ENCODE peak calls at places on chromosomes 5 and 9, in seven cellular contexts. One of them, this sample, is unnamed. For H3K36me3, the result is how much of the 10 kb centered on the place peaks cover.

GRCh38 chr5:24363789-24364534 is 280.8 kb downstream of the CDH10 start:
- DNase-seq in prostate gland: no peak
- DNase-seq in body of pancreas: no peak
- DNase-seq in esophagus squamous epithelium: no peak
- DNase-seq in adrenal gland: no peak
- DNase-seq in transverse colon: no peak
- DNase-seq in upper lobe of left lung: no peak
- DNase-seq in this sample: no peak

GRCh38 chr5:95644351-95645042 is 2.1 kb upstream of the RFESD start:
- DNase-seq in prostate gland: peak
- DNase-seq in body of pancreas: peak
- DNase-seq in esophagus squamous epithelium: no peak
- DNase-seq in adrenal gland: peak
- DNase-seq in transverse colon: peak
- DNase-seq in upper lobe of left lung: no peak
- DNase-seq in this sample: peak

GRCh38 chr5:111783537-111783936 is 26.5 kb upstream of the NREP start:
- DNase-seq in prostate gland: no peak
- DNase-seq in body of pancreas: no peak
- DNase-seq in esophagus squamous epithelium: no peak
- DNase-seq in adrenal gland: no peak
- DNase-seq in transverse colon: no peak
- DNase-seq in upper lobe of left lung: no peak
- DNase-seq in this sample: no peak

GRCh38 chr5:37212096-37212495 is 37.1 kb downstream of the CPLANE1 start:
- DNase-seq in prostate gland: no peak
- DNase-seq in body of pancreas: no peak
- DNase-seq in esophagus squamous epithelium: no peak
- DNase-seq in adrenal gland: no peak
- DNase-seq in transverse colon: no peak
- DNase-seq in upper lobe of left lung: no peak
- DNase-seq in this sample: no peak

GRCh38 chr9:20030671-20031070 is 241.8 kb upstream of the SLC24A2 start:
- DNase-seq in prostate gland: no peak
- DNase-seq in body of pancreas: no peak
- DNase-seq in esophagus squamous epithelium: no peak
- DNase-seq in adrenal gland: no peak
- DNase-seq in transverse colon: no peak
- DNase-seq in upper lobe of left lung: no peak
- DNase-seq in this sample: no peak

GRCh38 chr9:71962328-71962727 is 50.9 kb downstream of the C9orf85 start:
- DNase-seq in prostate gland: no peak
- DNase-seq in body of pancreas: no peak
- DNase-seq in esophagus squamous epithelium: no peak
- DNase-seq in adrenal gland: no peak
- DNase-seq in transverse colon: no peak
- DNase-seq in upper lobe of left lung: no peak
- DNase-seq in this sample: no peak

GRCh38 chr9:117414220-117414905 is 494 bp downstream of the ASTN2 start:
- DNase-seq in prostate gland: peak
- DNase-seq in body of pancreas: peak
- DNase-seq in esophagus squamous epithelium: no peak
- DNase-seq in adrenal gland: peak
- DNase-seq in transverse colon: no peak
- DNase-seq in upper lobe of left lung: peak
- DNase-seq in this sample: no peak

GRCh38 chr5:14676320-14676719 is 11.8 kb downstream of the OTULIN start:
- DNase-seq in prostate gland: no peak
- DNase-seq in body of pancreas: peak
- DNase-seq in esophagus squamous epithelium: no peak
- DNase-seq in adrenal gland: peak
- DNase-seq in transverse colon: no peak
- DNase-seq in upper lobe of left lung: no peak
- DNase-seq in this sample: no peak

GRCh38 chr9:104586496-104587180 is 12.6 kb downstream of the OR13C5 start:
- DNase-seq in prostate gland: no peak
- DNase-seq in body of pancreas: no peak
- DNase-seq in esophagus squamous epithelium: no peak
- DNase-seq in adrenal gland: no peak
- DNase-seq in transverse colon: no peak
- DNase-seq in upper lobe of left lung: no peak
- DNase-seq in this sample: no peak

GRCh38 chr5:107431998-107432397 is 238.7 kb downstream of the EFNA5 start:
- DNase-seq in prostate gland: no peak
- DNase-seq in body of pancreas: no peak
- DNase-seq in esophagus squamous epithelium: no peak
- DNase-seq in adrenal gland: no peak
- DNase-seq in transverse colon: no peak
- DNase-seq in upper lobe of left lung: no peak
- DNase-seq in this sample: no peak

GRCh38 chr9:120735415-120736126 is 21.3 kb upstream of the MEGF9 start:
- DNase-seq in prostate gland: no peak
- DNase-seq in body of pancreas: no peak
- DNase-seq in esophagus squamous epithelium: no peak
- DNase-seq in adrenal gland: no peak
- DNase-seq in transverse colon: no peak
- DNase-seq in upper lobe of left lung: no peak
- DNase-seq in this sample: peak

GRCh38 chr5:12294151-12294550 is 389.9 kb upstream of the CTNND2 start:
- DNase-seq in prostate gland: no peak
- DNase-seq in body of pancreas: no peak
- DNase-seq in esophagus squamous epithelium: no peak
- DNase-seq in adrenal gland: no peak
- DNase-seq in transverse colon: no peak
- DNase-seq in upper lobe of left lung: no peak
- DNase-seq in this sample: no peak

GRCh38 chr5:109479260-109479860 is 69.6 kb upstream of the PJA2 start:
- DNase-seq in prostate gland: no peak
- DNase-seq in body of pancreas: no peak
- DNase-seq in esophagus squamous epithelium: no peak
- DNase-seq in adrenal gland: no peak
- DNase-seq in transverse colon: no peak
- DNase-seq in upper lobe of left lung: no peak
- DNase-seq in this sample: no peak

GRCh38 chr5:448061-448765 is 5.2 kb downstream of the EXOC3 start:
- DNase-seq in prostate gland: no peak
- DNase-seq in body of pancreas: no peak
- DNase-seq in esophagus squamous epithelium: no peak
- DNase-seq in adrenal gland: peak
- DNase-seq in transverse colon: peak
- DNase-seq in upper lobe of left lung: peak
- DNase-seq in this sample: peak

GRCh38 chr5:69167488-69167845 is 517 bp downstream of the CCNB1 start:
- DNase-seq in prostate gland: no peak
- DNase-seq in body of pancreas: no peak
- DNase-seq in esophagus squamous epithelium: no peak
- DNase-seq in adrenal gland: no peak
- DNase-seq in transverse colon: no peak
- DNase-seq in upper lobe of left lung: no peak
- DNase-seq in this sample: no peak

GRCh38 chr9:15999422-16000339 is 446.8 kb downstream of the CCDC171 start:
- DNase-seq in prostate gland: no peak
- DNase-seq in body of pancreas: no peak
- DNase-seq in esophagus squamous epithelium: no peak
- DNase-seq in adrenal gland: no peak
- DNase-seq in transverse colon: no peak
- DNase-seq in upper lobe of left lung: no peak
- DNase-seq in this sample: peak

GRCh38 chr9:95874989-95875304 is 544 bp upstream of the ERCC6L2 start:
- DNase-seq in prostate gland: peak
- DNase-seq in body of pancreas: peak
- DNase-seq in esophagus squamous epithelium: no peak
- DNase-seq in adrenal gland: peak
- DNase-seq in transverse colon: peak
- DNase-seq in upper lobe of left lung: peak
- DNase-seq in this sample: peak

GRCh38 chr5:148739524-148739923 is 85.2 kb upstream of the HTR4 start:
- DNase-seq in prostate gland: no peak
- DNase-seq in body of pancreas: no peak
- DNase-seq in esophagus squamous epithelium: no peak
- DNase-seq in adrenal gland: no peak
- DNase-seq in transverse colon: no peak
- DNase-seq in upper lobe of left lung: no peak
- DNase-seq in this sample: no peak

GRCh38 chr5:9596256-9596655 is 33.9 kb downstream of the TAS2R1 start:
- DNase-seq in prostate gland: no peak
- DNase-seq in body of pancreas: no peak
- DNase-seq in esophagus squamous epithelium: no peak
- DNase-seq in adrenal gland: no peak
- DNase-seq in transverse colon: no peak
- DNase-seq in upper lobe of left lung: no peak
- DNase-seq in this sample: no peak

GRCh38 chr5:137141779-137142178 is 357.3 kb downstream of the SPOCK1 start:
- DNase-seq in prostate gland: no peak
- DNase-seq in body of pancreas: no peak
- DNase-seq in esophagus squamous epithelium: no peak
- DNase-seq in adrenal gland: no peak
- DNase-seq in transverse colon: no peak
- DNase-seq in upper lobe of left lung: no peak
- DNase-seq in this sample: no peak

GRCh38 chr9:119868694-119869093 is 499.5 kb upstream of the BRINP1 start:
- DNase-seq in prostate gland: peak
- DNase-seq in body of pancreas: peak
- DNase-seq in esophagus squamous epithelium: no peak
- DNase-seq in adrenal gland: no peak
- DNase-seq in transverse colon: peak
- DNase-seq in upper lobe of left lung: no peak
- DNase-seq in this sample: no peak

GRCh38 chr5:179326176-179326997 is 18.9 kb downstream of the ADAMTS2 start:
- DNase-seq in prostate gland: no peak
- DNase-seq in body of pancreas: peak
- DNase-seq in esophagus squamous epithelium: no peak
- DNase-seq in adrenal gland: peak
- DNase-seq in transverse colon: peak
- DNase-seq in upper lobe of left lung: peak
- DNase-seq in this sample: peak

GRCh38 chr9:117121331-117121730 is 293.5 kb downstream of the ASTN2 start:
- DNase-seq in prostate gland: peak
- DNase-seq in body of pancreas: no peak
- DNase-seq in esophagus squamous epithelium: no peak
- DNase-seq in adrenal gland: peak
- DNase-seq in transverse colon: no peak
- DNase-seq in upper lobe of left lung: no peak
- DNase-seq in this sample: no peak

GRCh38 chr5:162067651-162068411 is at the start of gene GABRG2:
- DNase-seq in prostate gland: no peak
- DNase-seq in body of pancreas: no peak
- DNase-seq in esophagus squamous epithelium: no peak
- DNase-seq in adrenal gland: no peak
- DNase-seq in transverse colon: no peak
- DNase-seq in upper lobe of left lung: no peak
- DNase-seq in this sample: no peak

GRCh38 chr9:96877269-96877668 is 23.0 kb upstream of the ZNF782 start:
- DNase-seq in prostate gland: no peak
- DNase-seq in body of pancreas: no peak
- DNase-seq in esophagus squamous epithelium: no peak
- DNase-seq in adrenal gland: no peak
- DNase-seq in transverse colon: no peak
- DNase-seq in upper lobe of left lung: peak
- DNase-seq in this sample: no peak

GRCh38 chr9:34686732-34687131 is 4.3 kb downstream of the CCL19 start:
- DNase-seq in prostate gland: no peak
- DNase-seq in body of pancreas: no peak
- DNase-seq in esophagus squamous epithelium: no peak
- DNase-seq in adrenal gland: no peak
- DNase-seq in transverse colon: no peak
- DNase-seq in upper lobe of left lung: no peak
- DNase-seq in this sample: no peak

GRCh38 chr5:5183192-5183699 is 43.1 kb downstream of the ADAMTS16 start:
- DNase-seq in prostate gland: no peak
- DNase-seq in body of pancreas: no peak
- DNase-seq in esophagus squamous epithelium: no peak
- DNase-seq in adrenal gland: no peak
- DNase-seq in transverse colon: no peak
- DNase-seq in upper lobe of left lung: no peak
- DNase-seq in this sample: no peak

GRCh38 chr5:5192681-5193080 is 52.6 kb downstream of the ADAMTS16 start:
- DNase-seq in prostate gland: no peak
- DNase-seq in body of pancreas: no peak
- DNase-seq in esophagus squamous epithelium: no peak
- DNase-seq in adrenal gland: no peak
- DNase-seq in transverse colon: no peak
- DNase-seq in upper lobe of left lung: no peak
- DNase-seq in this sample: no peak

GRCh38 chr5:5191906-5192305 is 51.8 kb downstream of the ADAMTS16 start:
- DNase-seq in prostate gland: no peak
- DNase-seq in body of pancreas: no peak
- DNase-seq in esophagus squamous epithelium: no peak
- DNase-seq in adrenal gland: no peak
- DNase-seq in transverse colon: no peak
- DNase-seq in upper lobe of left lung: no peak
- DNase-seq in this sample: no peak

GRCh38 chr5:5183933-5184332 is 43.8 kb downstream of the ADAMTS16 start:
- DNase-seq in prostate gland: no peak
- DNase-seq in body of pancreas: no peak
- DNase-seq in esophagus squamous epithelium: no peak
- DNase-seq in adrenal gland: no peak
- DNase-seq in transverse colon: no peak
- DNase-seq in upper lobe of left lung: no peak
- DNase-seq in this sample: no peak

GRCh38 chr5:5188377-5189020 is 48.4 kb downstream of the ADAMTS16 start:
- DNase-seq in prostate gland: no peak
- DNase-seq in body of pancreas: peak
- DNase-seq in esophagus squamous epithelium: no peak
- DNase-seq in adrenal gland: no peak
- DNase-seq in transverse colon: no peak
- DNase-seq in upper lobe of left lung: no peak
- DNase-seq in this sample: no peak
- H3K36me3 ChIP-seq in prostate gland: under half
- H3K36me3 ChIP-seq in body of pancreas: under half
- H3K36me3 ChIP-seq in esophagus squamous epithelium: under half
- H3K36me3 ChIP-seq in adrenal gland: under half
- H3K36me3 ChIP-seq in transverse colon: under half
- H3K36me3 ChIP-seq in upper lobe of left lung: under half
- H3K36me3 ChIP-seq in this sample: under half

GRCh38 chr9:69174645-69175487 is 789 bp downstream of the TJP2 start:
- DNase-seq in prostate gland: no peak
- DNase-seq in body of pancreas: no peak
- DNase-seq in esophagus squamous epithelium: no peak
- DNase-seq in adrenal gland: peak
- DNase-seq in transverse colon: peak
- DNase-seq in upper lobe of left lung: no peak
- DNase-seq in this sample: no peak
- TF ChIP-seq POLR2A in prostate gland: no peak
- TF ChIP-seq POLR2A in body of pancreas: peak
- TF ChIP-seq POLR2A in esophagus squamous epithelium: no peak
- TF ChIP-seq POLR2A in adrenal gland: no peak
- TF ChIP-seq POLR2A in transverse colon: no peak
- TF ChIP-seq POLR2A in upper lobe of left lung: no peak
- TF ChIP-seq POLR2A in this sample: no peak

GRCh38 chr5:138573949-138574670 is 1.1 kb downstream of the HSPA9 start:
- DNase-seq in prostate gland: no peak
- DNase-seq in body of pancreas: no peak
- DNase-seq in esophagus squamous epithelium: no peak
- DNase-seq in adrenal gland: no peak
- DNase-seq in transverse colon: no peak
- DNase-seq in upper lobe of left lung: no peak
- DNase-seq in this sample: no peak
- H3K36me3 ChIP-seq in prostate gland: under half
- H3K36me3 ChIP-seq in body of pancreas: under half
- H3K36me3 ChIP-seq in esophagus squamous epithelium: under half
- H3K36me3 ChIP-seq in adrenal gland: under half
- H3K36me3 ChIP-seq in transverse colon: under half
- H3K36me3 ChIP-seq in upper lobe of left lung: under half
- H3K36me3 ChIP-seq in this sample: under half

GRCh38 chr5:154756871-154757646 is 1.9 kb downstream of the LARP1 start:
- DNase-seq in prostate gland: peak
- DNase-seq in body of pancreas: peak
- DNase-seq in esophagus squamous epithelium: no peak
- DNase-seq in adrenal gland: peak
- DNase-seq in transverse colon: peak
- DNase-seq in upper lobe of left lung: peak
- DNase-seq in this sample: peak
- TF ChIP-seq POLR2A in prostate gland: peak
- TF ChIP-seq POLR2A in body of pancreas: peak
- TF ChIP-seq POLR2A in esophagus squamous epithelium: no peak
- TF ChIP-seq POLR2A in adrenal gland: no peak
- TF ChIP-seq POLR2A in transverse colon: no peak
- TF ChIP-seq POLR2A in upper lobe of left lung: no peak
- TF ChIP-seq POLR2A in this sample: no peak